ENCODE peak calls at places on chromosomes 11 and 22, in six cellular contexts. Q is adrenal gland, C is HFFc6, V is AG10803, W is right cardiac atrium, Y is lung. L is an unnamed sample.

GRCh38 chr11:44243633-44244343 is 66.2 kb downstream of the ALX4 start:
- DNase-seq in Q (no peak), C (peak), V (peak), W (no peak), Y (no peak), L (peak)

GRCh38 chr11:134528453-134528852 is 116.4 kb upstream of the B3GAT1 start:
- DNase-seq in Q (peak), C (no peak), V (no peak), W (no peak), Y (no peak), L (no peak)

GRCh38 chr11:117188620-117189081 is 10.1 kb downstream of the SIDT2 start:
- DNase-seq in Q (peak), C (no peak), V (no peak), W (peak), Y (no peak), L (no peak)

GRCh38 chr11:101127699-101128570 is 1.7 kb downstream of the PGR start:
- DNase-seq in Q (peak), C (no peak), V (no peak), W (peak), Y (peak), L (peak)

GRCh38 chr11:65522640-65523322 is 2.1 kb upstream of the SCYL1 start:
- DNase-seq in Q (no peak), C (no peak), V (no peak), W (no peak), Y (no peak), L (no peak)

GRCh38 chr11:45816614-45817013 is 11.7 kb downstream of the SLC35C1 start:
- DNase-seq in Q (no peak), C (no peak), V (no peak), W (no peak), Y (no peak), L (no peak)

GRCh38 chr22:21937041-21937820 is 15.4 kb downstream of the PPM1F start:
- DNase-seq in Q (no peak), C (no peak), V (peak), W (peak), Y (peak), L (peak)

GRCh38 chr11:35146074-35146521 is 7.1 kb downstream of the CD44 start:
- DNase-seq in Q (no peak), C (no peak), V (no peak), W (no peak), Y (no peak), L (no peak)

GRCh38 chr22:32686354-32686753 is 115.2 kb upstream of the TIMP3 start:
- DNase-seq in Q (no peak), C (no peak), V (no peak), W (no peak), Y (no peak), L (no peak)

GRCh38 chr11:102420547-102420946 is 32.0 kb downstream of the TMEM123 start:
- DNase-seq in Q (no peak), C (no peak), V (no peak), W (no peak), Y (no peak), L (no peak)

GRCh38 chr11:128336203-128336602 is 251.2 kb downstream of the ETS1 start:
- DNase-seq in Q (peak), C (peak), V (peak), W (peak), Y (peak), L (peak)

GRCh38 chr22:38923463-38924196 is 33.8 kb upstream of the APOBEC3A start:
- DNase-seq in Q (peak), C (peak), V (peak), W (peak), Y (peak), L (peak)

GRCh38 chr11:119727523-119728081 is 1.4 kb downstream of the NECTIN1 start:
- DNase-seq in Q (no peak), C (no peak), V (no peak), W (peak), Y (no peak), L (peak)

GRCh38 chr22:23912293-23912903 is 18.2 kb downstream of the MIF start:
- DNase-seq in Q (peak), C (no peak), V (no peak), W (no peak), Y (no peak), L (no peak)

GRCh38 chr11:17607572-17608570 is 60.8 kb downstream of the OTOG start:
- DNase-seq in Q (no peak), C (no peak), V (no peak), W (no peak), Y (peak), L (no peak)

GRCh38 chr22:36885474-36885873 is 24.7 kb downstream of the NCF4 start:
- DNase-seq in Q (no peak), C (no peak), V (no peak), W (no peak), Y (no peak), L (no peak)

GRCh38 chr22:43226368-43226979 is 39.5 kb upstream of the TTLL12 start:
- DNase-seq in Q (no peak), C (peak), V (peak), W (no peak), Y (no peak), L (peak)